ENCODE peak calls at places on chromosome 12, in nine cellular contexts. I is BJ; Z is stimulated activated CD4-positive, alpha-beta T cell treated with anti-CD3 and anti-CD28 coated beads, Interleukin-1b, Interleukin-23, amount 100 ng/mL, for 1 hour; D is fibroblast of lung; M is NCI-H524; B is substantia nigra; Y is dermis microvascular lymphatic vessel endothelial cell; K is NCI-H2171 treated with DMSO at 0.1 percent for 48 hours; U is brain microvascular endothelial cell. R is an unnamed sample.

GRCh38 chr12:132677492-132677891 is 9.7 kb downstream of the POLE start:
- DNase-seq in K (no peak), B (no peak), U (no peak), Y (no peak), I (no peak), D (no peak), Z (no peak), M (no peak), R (no peak)

GRCh38 chr12:108634225-108634795 is 616 bp upstream of the SELPLG start:
- DNase-seq in Z (no peak), U (no peak), Y (no peak), B (no peak), K (peak; percentile 64), I (no peak), M (peak; percentile 97), D (no peak), R (no peak)

GRCh38 chr12:44750468-44750867 is 125.6 kb downstream of the NELL2 start:
- DNase-seq in Y (no peak), D (no peak), K (no peak), M (no peak), U (no peak), Z (no peak), I (no peak), B (no peak), R (no peak)

GRCh38 chr12:68856510-68856909 is 48.5 kb downstream of the MDM2 start:
- DNase-seq in U (no peak), D (no peak), Z (no peak), Y (no peak), B (no peak), M (peak; percentile 95), K (peak; percentile 94), I (no peak), R (no peak)

GRCh38 chr12:67442347-67442841 is 173.2 kb downstream of the CAND1 start:
- DNase-seq in K (peak; percentile 89), D (no peak), I (no peak), M (peak; percentile 86), U (no peak), B (no peak), Z (no peak), Y (no peak), R (no peak)

GRCh38 chr12:94616217-94616729 is 34.1 kb downstream of the TMCC3 start:
- DNase-seq in M (no peak), U (no peak), Z (no peak), Y (no peak), B (peak; percentile 39), I (no peak), K (no peak), D (no peak), R (peak; percentile 94)

GRCh38 chr12:109432842-109433304 is 44.2 kb downstream of the KCTD10 start:
- DNase-seq in I (no peak), Y (peak; percentile 71), M (peak; percentile 81), K (peak; percentile 64), Z (peak; percentile 36), B (peak; percentile 32), D (peak; percentile 83), U (peak; percentile 74), R (peak; percentile 16)

GRCh38 chr12:48940181-48940580 is 14.9 kb upstream of the FKBP11 start:
- DNase-seq in M (no peak), B (no peak), D (no peak), I (no peak), Y (no peak), Z (no peak), K (no peak), U (no peak), R (no peak)

GRCh38 chr12:112939761-112940357 is 1.6 kb downstream of the OAS3 start:
- DNase-seq in I (no peak), Z (no peak), U (no peak), Y (no peak), B (no peak), D (no peak), M (no peak), K (no peak), R (no peak)

GRCh38 chr12:26080911-26081310 is 43.9 kb downstream of the BHLHE41 start:
- DNase-seq in K (no peak), U (no peak), Z (no peak), D (no peak), M (no peak), B (no peak), Y (no peak), I (no peak), R (no peak)

GRCh38 chr12:27589419-27589818 is 65.4 kb downstream of the PPFIBP1 start:
- DNase-seq in K (no peak), B (no peak), D (no peak), Z (no peak), U (no peak), I (no peak), M (no peak), Y (no peak), R (no peak)

GRCh38 chr12:66405395-66405794 is 103.1 kb downstream of the HELB start:
- DNase-seq in U (peak; percentile 38), K (peak; percentile 57), I (peak; percentile 1), M (peak; percentile 65), D (peak; percentile 14), Y (no peak), Z (no peak), B (no peak), R (no peak)

GRCh38 chr12:45369065-45369464 is 153.2 kb downstream of the ANO6 start:
- DNase-seq in B (no peak), I (peak; percentile 15), U (peak; percentile 63), K (no peak), Y (no peak), Z (no peak), M (no peak), D (peak; percentile 85), R (no peak)

GRCh38 chr12:91191516-91192111 is 9.0 kb upstream of the DCN start:
- DNase-seq in U (no peak), M (no peak), B (no peak), K (no peak), Z (no peak), Y (no peak), I (no peak), D (no peak), R (no peak)

GRCh38 chr12:32737715-32738114 is 18.0 kb downstream of the YARS2 start:
- DNase-seq in D (no peak), Y (no peak), Z (no peak), B (no peak), K (no peak), M (no peak), I (no peak), U (no peak), R (peak; percentile 36)

GRCh38 chr12:28065889-28066630 is 93.5 kb upstream of the PTHLH start:
- DNase-seq in B (no peak), K (no peak), D (no peak), M (no peak), U (no peak), Y (no peak), Z (no peak), I (no peak), R (no peak)

R was measured in putamen.